ENCODE peak calls at places on chromosomes 7 and 10, in four cellular contexts. O, Q, J and Z are unnamed samples. For H3K4me1, the result is how much of the 10 kb centered on the place peaks cover.

GRCh38 chr7:134645935-134646334 is 718 bp upstream of the BPGM start:
- DNase-seq in O (peak), Q (no peak), J (no peak), Z (no peak)

GRCh38 chr7:38306136-38306535 is 32.7 kb upstream of the TARP start:
- DNase-seq in O (peak), Q (no peak), J (no peak), Z (no peak)

GRCh38 chr10:95389176-95389575 is 98.4 kb upstream of the PDLIM1 start:
- DNase-seq in O (no peak), Q (no peak), J (no peak), Z (no peak)

GRCh38 chr10:114923551-114923950 is 14.4 kb upstream of the TRUB1 start:
- DNase-seq in O (no peak), Q (no peak), J (no peak), Z (no peak)

GRCh38 chr10:83332695-83333094 is 806.6 kb upstream of the GHITM start:
- DNase-seq in O (peak), Q (no peak), J (no peak), Z (no peak)

GRCh38 chr10:19168584-19168983 is 120.0 kb downstream of the MALRD1 start:
- DNase-seq in O (no peak), Q (no peak), J (no peak), Z (no peak)

GRCh38 chr10:72062832-72063702 is 25.3 kb downstream of the SPOCK2 start:
- DNase-seq in O (no peak), Q (no peak), J (no peak), Z (no peak)

GRCh38 chr10:93073539-93074136 is at the start of gene CYP26A1:
- DNase-seq in O (no peak), Q (no peak), J (no peak), Z (peak)

GRCh38 chr10:101071885-101072433 is 10.2 kb downstream of the KAZALD1 start:
- DNase-seq in O (no peak), Q (no peak), J (no peak), Z (no peak)

GRCh38 chr7:131330299-131330698 is 2.6 kb downstream of the MKLN1 start:
- DNase-seq in O (no peak), Q (no peak), J (no peak), Z (no peak)

GRCh38 chr7:88289505-88290129 is 17.1 kb downstream of the STEAP4 start:
- DNase-seq in O (peak), Q (no peak), J (no peak), Z (no peak)

GRCh38 chr10:63155388-63156028 is 22.4 kb downstream of the NRBF2 start:
- DNase-seq in O (peak), Q (no peak), J (no peak), Z (no peak)

GRCh38 chr7:150388306-150388705 is 9.2 kb downstream of the ZNF775 start:
- DNase-seq in O (no peak), Q (no peak), J (no peak), Z (no peak)

GRCh38 chr10:68696018-68696417 is 25.0 kb upstream of the CCAR1 start:
- DNase-seq in O (no peak), Q (no peak), J (no peak), Z (no peak)

GRCh38 chr7:72709909-72710308 is 118.1 kb downstream of the TYW1B start:
- DNase-seq in O (peak), Q (no peak), J (no peak), Z (no peak)

GRCh38 chr7:108637049-108637621 is 67.5 kb downstream of the DNAJB9 start:
- DNase-seq in O (no peak), Q (no peak), J (no peak), Z (no peak)

GRCh38 chr10:103678104-103678526 is 177.3 kb downstream of the SH3PXD2A start:
- DNase-seq in O (peak), Q (peak), J (peak), Z (peak)

GRCh38 chr10:34543716-34544115 is 271.4 kb downstream of the PARD3 start:
- DNase-seq in O (no peak), Q (no peak), J (no peak), Z (no peak)

GRCh38 chr10:16950686-16951681 is 133.8 kb upstream of the RSU1 start:
- DNase-seq in O (peak), Q (no peak), J (no peak), Z (no peak)

GRCh38 chr7:142557971-142558582 is 191.2 kb upstream of the PRSS1 start:
- DNase-seq in O (peak), Q (peak), J (peak), Z (no peak)

GRCh38 chr7:66359656-66360211 is 154.6 kb downstream of the TPST1 start:
- DNase-seq in O (no peak), Q (no peak), J (no peak), Z (no peak)

GRCh38 chr7:98105942-98106544 is 619 bp upstream of the LMTK2 start:
- DNase-seq in O (no peak), Q (peak), J (no peak), Z (no peak)

GRCh38 chr7:132545756-132546155 is 30.5 kb downstream of the PLXNA4 start:
- DNase-seq in O (peak), Q (no peak), J (no peak), Z (no peak)

GRCh38 chr7:159105845-159106614 is 38.6 kb downstream of the VIPR2 start:
- DNase-seq in O (no peak), Q (no peak), J (no peak), Z (peak)

GRCh38 chr7:69962077-69962855 is 364.0 kb downstream of the AUTS2 start:
- DNase-seq in O (peak), Q (no peak), J (peak), Z (peak)

GRCh38 chr10:84632866-84633265 is 304.5 kb downstream of the CCSER2 start:
- DNase-seq in O (no peak), Q (no peak), J (no peak), Z (no peak)

GRCh38 chr7:139284252-139284896 is 53.3 kb downstream of the UBN2 start:
- DNase-seq in O (no peak), Q (peak), J (no peak), Z (no peak)

GRCh38 chr7:11373546-11374142 is 400.0 kb downstream of the PHF14 start:
- DNase-seq in O (peak), Q (no peak), J (no peak), Z (no peak)

GRCh38 chr10:83915801-83916200 is 223.5 kb upstream of the GHITM start:
- DNase-seq in O (no peak), Q (no peak), J (no peak), Z (no peak)

GRCh38 chr7:73706122-73707044 is 13.1 kb downstream of the STX1A start:
- DNase-seq in O (peak), Q (no peak), J (no peak), Z (no peak)

GRCh38 chr10:123878666-123879311 is 12.8 kb downstream of the CPXM2 start:
- DNase-seq in O (no peak), Q (no peak), J (no peak), Z (peak)

GRCh38 chr10:6920072-6921019 is 340.3 kb upstream of the PRKCQ start:
- DNase-seq in O (peak), Q (peak), J (peak), Z (peak)

GRCh38 chr10:131788386-131788785 is 112.4 kb upstream of the PPP2R2D start:
- DNase-seq in O (no peak), Q (no peak), J (no peak), Z (no peak)

GRCh38 chr10:34815174-34816066 is at the start of gene PARD3:
- DNase-seq in O (peak), Q (peak), J (peak), Z (peak)

GRCh38 chr7:144725070-144725469 is 110.8 kb downstream of the TPK1 start:
- DNase-seq in O (no peak), Q (no peak), J (no peak), Z (no peak)

GRCh38 chr10:79166312-79166721 is 97.6 kb downstream of the ZMIZ1 start:
- DNase-seq in O (no peak), Q (no peak), J (no peak), Z (no peak)

GRCh38 chr7:82286096-82286841 is 157.3 kb downstream of the CACNA2D1 start:
- DNase-seq in O (no peak), Q (no peak), J (no peak), Z (no peak)

GRCh38 chr10:96532523-96532922 is 18.8 kb upstream of the TLL2 start:
- DNase-seq in O (no peak), Q (peak), J (no peak), Z (no peak)

GRCh38 chr10:3786295-3786981 is 1.4 kb upstream of the KLF6 start:
- DNase-seq in O (peak), Q (peak), J (peak), Z (peak)

GRCh38 chr7:155228894-155229293 is 68.8 kb upstream of the INSIG1 start:
- DNase-seq in O (no peak), Q (no peak), J (no peak), Z (no peak)

GRCh38 chr7:155230169-155230593 is 67.5 kb upstream of the INSIG1 start:
- DNase-seq in O (peak), Q (no peak), J (peak), Z (peak)

GRCh38 chr7:155228459-155228845 is 69.2 kb upstream of the INSIG1 start:
- DNase-seq in O (peak), Q (no peak), J (no peak), Z (no peak)

GRCh38 chr7:155231241-155231800 is 66.4 kb upstream of the INSIG1 start:
- DNase-seq in O (no peak), Q (no peak), J (no peak), Z (no peak)

DNA sequence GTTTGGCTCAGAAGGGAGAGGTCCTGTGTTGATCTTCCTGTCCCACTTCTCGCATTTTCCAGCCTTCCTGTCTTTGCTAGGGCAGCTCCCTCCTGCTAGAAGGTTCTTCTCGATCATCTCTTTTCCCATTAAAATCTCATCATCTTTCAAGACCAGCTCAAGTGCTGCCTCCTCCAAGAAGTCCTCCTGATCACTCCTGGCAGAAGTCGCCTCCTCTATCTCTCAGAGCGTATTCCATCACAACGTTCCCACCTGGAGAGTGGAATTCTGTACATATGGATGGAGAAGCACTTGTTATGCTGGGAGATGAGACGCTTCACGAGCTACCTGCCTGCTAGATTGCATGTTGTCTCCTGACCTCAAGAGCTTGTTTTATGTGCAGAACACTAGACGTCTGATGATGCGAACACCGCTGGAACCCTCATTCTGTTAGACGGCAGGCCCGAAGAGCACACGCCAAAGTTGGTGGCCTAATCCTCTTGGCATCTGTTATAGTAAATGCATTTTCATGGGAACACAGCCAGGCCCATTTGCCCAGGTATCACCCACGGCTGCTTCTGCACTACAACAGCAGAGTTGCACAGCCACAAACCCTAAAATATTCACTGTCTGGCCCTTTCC is 68.0 kb upstream of the INSIG1 start:
- DNase-seq in O (peak), Q (no peak), J (no peak), Z (no peak)
- H3K27ac ChIP-seq in O (peak), Q (no peak), J (no peak), Z (no peak)

DNA sequence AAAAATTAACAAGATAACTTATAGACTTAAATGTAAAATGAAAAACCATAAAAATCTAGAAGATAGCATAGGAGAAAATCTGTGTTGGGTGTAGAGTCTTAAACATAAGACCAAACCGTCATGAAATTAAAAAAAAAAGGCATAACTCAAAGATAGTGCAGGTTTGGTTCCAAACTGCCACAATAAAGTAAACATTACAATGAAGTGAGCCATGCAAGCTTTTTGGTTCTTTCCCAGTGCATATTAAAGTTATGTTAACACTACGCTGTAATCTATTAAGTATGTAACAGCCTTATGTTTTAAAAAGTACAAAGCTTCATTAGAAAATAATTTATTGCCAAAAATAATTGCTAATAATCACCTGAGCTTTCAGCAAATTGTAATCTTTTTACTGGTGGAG is 1366.5 kb upstream of the LRRTM3 start:
- DNase-seq in O (no peak), Q (no peak), J (no peak), Z (no peak)
- H3K4me1 ChIP-seq in O (under half), Q (under half), J (under half), Z (under half)

GRCh38 chr10:47312663-47312995 is 9.6 kb upstream of the GDF2 start:
- DNase-seq in O (no peak), Q (no peak), J (no peak), Z (peak)

GRCh38 chr10:47311193-47311899 is 10.9 kb upstream of the GDF2 start:
- DNase-seq in O (peak), Q (peak), J (no peak), Z (no peak)

GRCh38 chr10:47314416-47314970 is 7.8 kb upstream of the GDF2 start:
- DNase-seq in O (no peak), Q (no peak), J (no peak), Z (peak)

GRCh38 chr10:47310090-47310505 is 10.1 kb downstream of the GDF10 start:
- DNase-seq in O (no peak), Q (no peak), J (no peak), Z (no peak)

GRCh38 chr10:47311900-47312662 is 10.2 kb upstream of the GDF2 start:
- DNase-seq in O (peak), Q (peak), J (peak), Z (peak)
- H3K4me3 ChIP-seq in O (no peak), Q (no peak), J (no peak), Z (no peak)

GRCh38 chr10:127429601-127430312 is 119.4 kb upstream of the NPS start:
- DNase-seq in O (no peak), Q (no peak), J (no peak), Z (no peak)

GRCh38 chr10:127428385-127428980 is 120.6 kb upstream of the NPS start:
- DNase-seq in O (no peak), Q (no peak), J (no peak), Z (no peak)

GRCh38 chr10:127426746-127427145 is 122.4 kb upstream of the NPS start:
- DNase-seq in O (no peak), Q (no peak), J (no peak), Z (no peak)

GRCh38 chr10:127424594-127425264 is 124.4 kb upstream of the NPS start:
- DNase-seq in O (peak), Q (no peak), J (no peak), Z (no peak)

DNA sequence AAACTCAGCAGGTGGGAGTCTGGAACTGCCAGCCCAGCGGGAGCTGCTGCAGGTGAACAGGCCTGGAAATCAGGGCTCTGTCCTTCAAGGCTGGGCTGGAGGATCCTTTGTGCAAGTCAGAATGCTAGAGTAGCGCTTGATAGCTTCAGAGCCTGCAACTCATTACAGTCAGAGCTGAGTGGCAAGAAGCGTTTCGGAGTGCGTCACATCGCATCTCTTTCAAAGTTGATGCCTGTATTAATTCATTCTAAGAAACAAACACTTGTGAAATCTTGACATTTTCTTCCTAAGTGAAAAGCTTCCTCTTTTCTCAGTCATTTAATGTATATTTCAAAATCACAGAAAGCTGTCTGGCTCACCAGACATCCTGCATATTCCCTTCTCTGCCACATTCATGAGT is 121.2 kb upstream of the NPS start:
- DNase-seq in O (no peak), Q (no peak), J (no peak), Z (no peak)
- H3K27ac ChIP-seq in O (no peak), Q (no peak), J (no peak), Z (no peak)

DNA sequence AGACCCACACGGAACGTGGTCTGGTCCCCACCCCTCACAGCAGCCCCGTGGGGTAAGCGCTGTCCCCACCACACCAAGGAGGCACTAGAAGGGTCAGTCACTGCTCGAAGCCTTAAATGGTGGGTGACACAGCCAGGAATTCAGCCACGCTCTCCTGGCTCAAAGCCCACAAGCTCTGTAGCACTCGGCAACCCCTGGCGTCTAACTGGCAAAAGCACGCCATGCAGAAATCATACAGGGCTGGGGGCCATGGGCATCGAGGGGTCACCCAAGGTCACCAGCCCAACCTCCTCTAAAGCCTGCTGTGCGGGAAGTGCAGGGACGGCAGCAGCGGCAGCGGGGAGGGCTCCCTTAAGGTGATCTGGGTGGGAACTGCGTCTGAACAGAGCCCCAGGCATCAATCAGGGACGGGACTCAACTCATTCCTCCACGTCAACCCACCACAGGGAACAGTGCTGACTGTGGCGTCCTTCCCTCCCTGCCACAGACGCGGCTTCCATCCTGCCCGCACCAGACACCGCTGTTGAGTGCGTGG is 7.8 kb downstream of the GPER1 start:
- DNase-seq in O (no peak), Q (no peak), J (no peak), Z (no peak)
- H3K4me1 ChIP-seq in O (under half), Q (under half), J (under half), Z (under half)